ENCODE peak calls at places on chromosomes 16 and 17, in five cellular contexts. A is DND-41, H is adrenal gland, G is PC-3, F is neural progenitor cell. V is an unnamed sample. For H3K27me3 and H3K4me1, the result is how much of the 10 kb centered on the place peaks cover.

GRCh38 chr16:75632857-75633256 is 9.8 kb upstream of the ADAT1 start:
- DNase-seq in A (no peak), H (no peak), G (no peak), F (no peak), V (no peak)

GRCh38 chr17:76492989-76493501 is 8.2 kb downstream of the RHBDF2 start:
- DNase-seq in A (peak), H (peak), G (peak), F (no peak), V (peak)

GRCh38 chr16:81940781-81941560 is 70.3 kb downstream of the SDR42E1 start:
- DNase-seq in A (no peak), H (no peak), G (peak), F (peak), V (no peak)

GRCh38 chr16:14101415-14101814 is 30.3 kb downstream of the MRTFB start:
- DNase-seq in A (no peak), H (no peak), G (no peak), F (no peak), V (no peak)

GRCh38 chr16:12614662-12615278 is 188.9 kb downstream of the CPPED1 start:
- DNase-seq in A (no peak), H (no peak), G (no peak), F (no peak), V (no peak)

GRCh38 chr16:28090646-28091377 is 27.3 kb upstream of the GSG1L start:
- DNase-seq in A (no peak), H (no peak), G (peak), F (peak), V (peak)

GRCh38 chr16:59543641-59544040 is 809.5 kb upstream of the GOT2 start:
- DNase-seq in A (no peak), H (no peak), G (peak), F (no peak), V (no peak)

GRCh38 chr17:75876938-75877751 is 1.2 kb downstream of the TRIM47 start:
- DNase-seq in A (no peak), H (peak), G (peak), F (peak), V (peak)

GRCh38 chr17:35749560-35750412 is 3.3 kb downstream of the GAS2L2 start:
- DNase-seq in A (peak), H (no peak), G (no peak), F (peak), V (peak)

GRCh38 chr17:48409607-48410006 is 20.4 kb downstream of the SKAP1 start:
- DNase-seq in A (no peak), H (no peak), G (no peak), F (no peak), V (no peak)

DNA sequence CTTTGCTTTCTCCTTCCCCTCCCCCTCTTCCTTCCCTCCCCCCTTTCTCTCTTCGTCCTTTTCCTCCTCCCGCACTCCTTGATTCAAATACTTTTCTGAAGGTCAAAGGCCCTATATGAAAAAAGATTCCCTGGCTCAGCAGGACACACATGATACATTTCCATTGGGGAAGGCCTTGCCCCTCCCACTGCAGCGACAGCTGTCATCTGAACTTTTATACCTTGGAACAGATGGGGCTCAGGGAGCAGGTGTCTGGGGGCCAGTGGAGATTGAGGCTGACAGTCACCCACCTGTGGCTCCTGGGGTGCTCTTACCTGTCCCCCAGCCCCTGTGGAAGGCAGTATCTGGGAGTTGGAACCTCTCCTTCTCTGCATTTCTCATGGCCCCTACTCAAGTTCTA is 99.6 kb upstream of the SDK2 start:
- DNase-seq in A (no peak), H (no peak), G (no peak), F (no peak), V (peak)
- H3K27me3 ChIP-seq in A (under half), H (under half), G (half or more), F (under half), V (under half)

DNA sequence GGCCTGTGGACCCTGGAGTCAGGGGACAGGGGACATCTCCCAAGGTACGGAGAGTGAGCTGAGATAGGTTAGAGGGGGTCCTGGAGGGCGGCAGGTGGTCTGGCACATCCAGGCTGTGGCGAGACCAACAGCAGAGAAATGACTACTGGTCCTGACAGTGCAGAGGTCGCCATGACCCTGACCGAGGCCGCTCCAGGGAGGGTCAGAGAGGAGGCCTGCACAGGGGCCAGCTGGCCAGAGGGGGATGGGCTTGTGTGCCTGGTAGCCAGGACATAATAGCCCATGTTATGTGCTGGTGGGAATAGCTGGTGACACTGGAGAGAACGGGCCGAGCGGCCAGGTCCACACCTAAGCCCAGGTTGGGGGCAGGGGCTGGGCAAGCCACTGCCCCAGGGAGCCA is 40.6 kb upstream of the ZC3H18 start:
- DNase-seq in A (no peak), H (no peak), G (no peak), F (no peak), V (no peak)
- H3K4me1 ChIP-seq in A (under half), H (under half), G (under half), F (under half), V (under half)

GRCh38 chr16:10731790-10732189 is 11.9 kb upstream of the NUBP1 start:
- DNase-seq in A (no peak), H (no peak), G (no peak), F (no peak), V (peak)

GRCh38 chr16:10729649-10730048 is 14.0 kb upstream of the NUBP1 start:
- DNase-seq in A (no peak), H (peak), G (peak), F (peak), V (peak)

GRCh38 chr16:10729104-10729503 is 14.5 kb upstream of the NUBP1 start:
- DNase-seq in A (no peak), H (no peak), G (no peak), F (no peak), V (no peak)

GRCh38 chr16:10728488-10728887 is 15.2 kb upstream of the NUBP1 start:
- DNase-seq in A (no peak), H (no peak), G (no peak), F (no peak), V (no peak)

DNA sequence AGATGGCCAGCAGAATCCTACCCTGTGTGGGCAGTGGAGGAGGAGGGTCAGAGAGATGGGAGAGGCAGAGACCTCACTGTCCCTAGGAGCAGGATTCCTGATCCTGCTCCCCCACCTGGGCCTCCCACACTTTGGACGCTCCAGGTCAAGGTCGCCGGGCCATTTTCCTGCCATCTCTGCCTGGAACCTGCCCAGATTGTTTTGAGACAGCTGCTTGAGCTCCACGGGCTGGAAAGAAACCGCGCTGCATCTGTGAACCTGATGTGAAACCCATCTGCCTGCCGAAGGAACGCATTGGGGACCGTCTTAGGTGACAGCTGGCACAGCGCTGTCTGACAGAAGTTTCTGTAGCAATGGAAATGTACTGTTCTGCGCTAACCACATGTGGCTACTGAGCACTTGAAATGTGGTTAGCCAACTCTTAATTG is 15.6 kb upstream of the NUBP1 start:
- DNase-seq in A (no peak), H (peak), G (no peak), F (no peak), V (no peak)
- TF ChIP-seq CTCF in A (no peak), H (no peak), G (no peak), F (no peak), V (no peak)

GRCh38 chr17:8122391-8122922 is 1.4 kb downstream of the HES7 start:
- DNase-seq in A (no peak), H (no peak), G (peak), F (peak), V (peak)

GRCh38 chr17:8125196-8125946 is 1.5 kb upstream of the HES7 start:
- DNase-seq in A (peak), H (peak), G (peak), F (peak), V (peak)

GRCh38 chr17:8124350-8125195 is 667 bp upstream of the HES7 start:
- DNase-seq in A (no peak), H (no peak), G (peak), F (peak), V (peak)

GRCh38 chr17:8122923-8123694 is 797 bp downstream of the HES7 start:
- DNase-seq in A (peak), H (peak), G (peak), F (peak), V (peak)

GRCh38 chr17:8123695-8124349 is at the start of gene HES7:
- DNase-seq in A (no peak), H (peak), G (peak), F (peak), V (peak)
- H3K27me3 ChIP-seq in A (under half), H (under half), G (under half), F (half or more), V (under half)

GRCh38 chr16:1206786-1207185 is 18.3 kb downstream of the TPSG1 start:
- DNase-seq in A (no peak), H (no peak), G (no peak), F (no peak), V (no peak)
- H3K4me1 ChIP-seq in A (under half), H (under half), G (under half), F (under half), V (under half)

GRCh38 chr16:48117217-48118105 is 38.3 kb downstream of the ABCC12 start:
- DNase-seq in A (peak), H (peak), G (peak), F (peak), V (peak)
- TF ChIP-seq CTCF in A (peak), H (peak), G (peak), F (peak), V (peak)

DNA sequence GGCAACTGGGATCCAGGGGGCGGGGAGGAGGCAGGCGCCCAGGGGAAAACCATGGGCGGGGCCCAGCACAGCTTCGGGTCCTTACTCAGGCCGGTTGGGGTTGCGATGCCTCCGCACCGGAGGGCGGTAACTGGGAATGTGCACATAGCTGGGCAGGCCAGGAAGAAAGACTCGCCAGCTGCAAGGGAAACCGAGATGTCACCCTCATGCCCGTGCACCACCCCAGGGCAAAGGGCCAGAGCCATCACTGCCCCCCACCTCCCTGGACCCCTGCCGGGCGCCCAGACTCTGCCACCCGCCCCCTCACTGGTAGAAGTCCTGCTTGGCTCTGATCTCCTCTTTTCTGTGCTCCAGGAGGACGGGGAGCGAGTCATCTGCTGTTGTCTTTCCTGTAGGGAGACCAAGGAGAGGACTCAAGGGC is 6.7 kb downstream of the ALOX12B start:
- DNase-seq in A (no peak), H (no peak), G (no peak), F (no peak), V (peak)
- H3K27me3 ChIP-seq in A (under half), H (under half), G (under half), F (half or more), V (under half)

DNA sequence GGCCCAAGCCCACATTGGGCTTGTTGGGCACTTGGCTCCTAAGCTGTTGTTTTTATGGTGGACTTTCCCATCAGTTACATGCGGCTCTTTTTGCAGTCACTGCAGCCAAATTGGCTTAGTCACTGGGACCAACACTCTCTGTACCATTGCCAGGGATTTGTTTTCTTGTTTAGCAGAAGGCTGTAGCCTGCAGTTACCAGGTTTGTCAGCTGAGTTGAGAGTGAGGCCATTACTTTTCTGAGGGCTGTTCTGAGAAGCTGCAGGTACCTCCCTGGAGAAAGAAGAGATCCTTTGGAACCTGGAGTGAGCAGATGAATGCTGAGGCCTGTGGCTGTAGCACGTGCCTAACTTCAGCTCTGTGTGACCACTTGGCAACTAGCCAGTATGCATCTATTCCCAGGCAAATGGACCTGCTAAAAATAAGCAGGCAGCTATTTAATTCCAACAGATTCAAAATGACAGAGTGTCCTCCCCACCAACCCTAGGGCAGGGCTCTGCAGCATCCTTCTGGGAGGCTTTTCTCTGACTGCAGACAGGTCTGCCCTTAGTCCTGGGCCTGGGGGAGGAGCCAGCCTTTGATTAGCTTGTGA is 12.9 kb downstream of the AKAP1 start:
- DNase-seq in A (no peak), H (no peak), G (peak), F (no peak), V (peak)
- H3K4me1 ChIP-seq in A (under half), H (under half), G (under half), F (under half), V (under half)